ENCODE peak calls at places on chromosomes 16 and 17, in four cellular contexts. One of them, this sample, is unnamed. For H3K4me1, the result is how much of the 10 kb centered on the place peaks cover.

GRCh38 chr16:27795992-27796614 is 246.2 kb downstream of the KATNIP start:
- DNase-seq in H1: peak
- DNase-seq in GM12878: no peak
- DNase-seq in NT2/D1: peak
- DNase-seq in this sample: peak

GRCh38 chr17:57294629-57295501 is 38.5 kb downstream of the MSI2 start:
- DNase-seq in H1: no peak
- DNase-seq in NT2/D1: no peak
- DNase-seq in GM12878: no peak
- DNase-seq in this sample: peak

GRCh38 chr16:11570258-11570657 is 16.5 kb downstream of the LITAF start:
- DNase-seq in GM12878: no peak
- DNase-seq in H1: no peak
- DNase-seq in NT2/D1: no peak
- DNase-seq in this sample: no peak

GRCh38 chr17:22443061-22443460 is 750.7 kb downstream of the KCNJ18 start:
- DNase-seq in NT2/D1: no peak
- DNase-seq in H1: no peak
- DNase-seq in GM12878: no peak
- DNase-seq in this sample: no peak

GRCh38 chr17:44652727-44653126 is 3.5 kb upstream of the MEIOC start:
- DNase-seq in GM12878: no peak
- DNase-seq in H1: no peak
- DNase-seq in NT2/D1: no peak
- DNase-seq in this sample: no peak

GRCh38 chr16:88298166-88298881 is 84.4 kb upstream of the ZNF469 start:
- DNase-seq in GM12878: no peak
- DNase-seq in NT2/D1: no peak
- DNase-seq in H1: no peak
- DNase-seq in this sample: no peak

GRCh38 chr16:85048921-85049562 is 21.4 kb downstream of the KIAA0513 start:
- DNase-seq in NT2/D1: no peak
- DNase-seq in GM12878: no peak
- DNase-seq in H1: no peak
- DNase-seq in this sample: no peak

GRCh38 chr16:54398986-54399385 is 112.4 kb upstream of the IRX3 start:
- DNase-seq in H1: no peak
- DNase-seq in NT2/D1: no peak
- DNase-seq in GM12878: no peak
- DNase-seq in this sample: no peak

GRCh38 chr16:81668243-81669097 is 110.6 kb upstream of the PLCG2 start:
- DNase-seq in H1: no peak
- DNase-seq in GM12878: no peak
- DNase-seq in NT2/D1: no peak
- DNase-seq in this sample: no peak

GRCh38 chr16:14539631-14540030 is 90.4 kb downstream of the PARN start:
- DNase-seq in NT2/D1: no peak
- DNase-seq in H1: no peak
- DNase-seq in GM12878: no peak
- DNase-seq in this sample: no peak

GRCh38 chr16:71711789-71712188 is 12.7 kb downstream of the PHLPP2 start:
- DNase-seq in NT2/D1: no peak
- DNase-seq in H1: no peak
- DNase-seq in GM12878: no peak
- DNase-seq in this sample: no peak

GRCh38 chr17:50425001-50425681 is 877 bp upstream of the ACSF2 start:
- DNase-seq in H1: no peak
- DNase-seq in NT2/D1: no peak
- DNase-seq in GM12878: no peak
- DNase-seq in this sample: no peak
- H3K4me1 ChIP-seq in H1: under half
- H3K4me1 ChIP-seq in NT2/D1: under half
- H3K4me1 ChIP-seq in GM12878: under half
- H3K4me1 ChIP-seq in this sample: half or more

DNA sequence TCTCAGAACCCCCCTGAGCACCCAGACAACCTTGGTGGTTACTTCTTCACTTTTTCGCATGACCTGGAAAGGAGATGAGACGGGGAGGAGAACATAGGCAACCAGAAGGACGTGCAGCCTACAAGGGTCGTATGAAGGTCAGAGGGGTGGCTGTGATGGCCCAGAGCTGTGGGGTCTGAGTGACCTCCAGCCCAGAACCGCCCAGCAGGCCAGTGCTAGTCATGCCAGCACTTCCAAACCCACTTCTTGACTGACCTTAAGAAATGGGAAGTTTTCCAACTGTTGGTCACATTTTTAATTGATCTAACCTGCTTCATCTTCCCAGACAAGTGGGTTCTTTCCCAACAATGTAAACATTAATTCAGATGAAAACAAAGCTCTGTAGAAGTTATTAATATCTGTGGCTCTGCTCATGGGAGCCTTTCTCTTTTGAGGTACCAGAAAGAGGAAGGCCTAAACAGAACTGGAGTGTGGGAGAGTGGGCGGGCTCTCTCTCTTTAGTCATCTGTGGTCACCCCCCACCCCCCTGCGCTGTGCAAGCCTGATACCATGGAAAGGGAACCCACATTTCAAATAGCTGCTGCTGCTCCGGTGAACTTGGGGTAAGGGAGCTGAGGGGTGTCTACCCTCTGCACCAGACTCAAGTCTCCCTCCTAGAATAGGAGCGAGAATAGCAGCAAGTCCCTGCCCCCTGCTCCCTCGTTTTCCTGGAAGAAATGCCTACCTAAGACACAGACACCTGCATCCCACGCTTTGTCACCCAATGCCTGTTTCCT is 101.6 kb downstream of the RAB11FIP4 start:
- DNase-seq in GM12878: peak
- DNase-seq in H1: no peak
- DNase-seq in NT2/D1: no peak
- DNase-seq in this sample: no peak
- TF ChIP-seq SUZ12 in GM12878: no peak
- TF ChIP-seq SUZ12 in H1: no peak
- TF ChIP-seq SUZ12 in NT2/D1: no peak
- TF ChIP-seq SUZ12 in this sample: no peak

GRCh38 chr16:17351471-17352045 is 119.2 kb downstream of the XYLT1 start:
- DNase-seq in NT2/D1: no peak
- DNase-seq in H1: no peak
- DNase-seq in GM12878: no peak
- DNase-seq in this sample: no peak

GRCh38 chr16:17347624-17348023 is 123.1 kb downstream of the XYLT1 start:
- DNase-seq in H1: no peak
- DNase-seq in GM12878: no peak
- DNase-seq in NT2/D1: no peak
- DNase-seq in this sample: no peak

GRCh38 chr16:17348826-17349225 is 121.9 kb downstream of the XYLT1 start:
- DNase-seq in GM12878: no peak
- DNase-seq in NT2/D1: no peak
- DNase-seq in H1: no peak
- DNase-seq in this sample: no peak

GRCh38 chr16:17348042-17348783 is 122.5 kb downstream of the XYLT1 start:
- DNase-seq in H1: no peak
- DNase-seq in GM12878: no peak
- DNase-seq in NT2/D1: no peak
- DNase-seq in this sample: no peak

GRCh38 chr16:17350212-17350611 is 120.5 kb downstream of the XYLT1 start:
- DNase-seq in H1: no peak
- DNase-seq in GM12878: no peak
- DNase-seq in NT2/D1: no peak
- DNase-seq in this sample: no peak
- H3K4me1 ChIP-seq in H1: under half
- H3K4me1 ChIP-seq in GM12878: under half
- H3K4me1 ChIP-seq in NT2/D1: under half
- H3K4me1 ChIP-seq in this sample: under half

GRCh38 chr16:30958164-30959083 is 870 bp downstream of the SETD1A start:
- DNase-seq in NT2/D1: no peak
- DNase-seq in GM12878: no peak
- DNase-seq in H1: peak
- DNase-seq in this sample: peak
- TF ChIP-seq SUZ12 in NT2/D1: no peak
- TF ChIP-seq SUZ12 in GM12878: no peak
- TF ChIP-seq SUZ12 in H1: no peak
- TF ChIP-seq SUZ12 in this sample: no peak

GRCh38 chr16:50007744-50008143 is 17.3 kb upstream of the CNEP1R1 start:
- DNase-seq in GM12878: no peak
- DNase-seq in NT2/D1: no peak
- DNase-seq in H1: no peak
- DNase-seq in this sample: no peak
- H3K4me1 ChIP-seq in GM12878: under half
- H3K4me1 ChIP-seq in NT2/D1: under half
- H3K4me1 ChIP-seq in H1: under half
- H3K4me1 ChIP-seq in this sample: under half

DNA sequence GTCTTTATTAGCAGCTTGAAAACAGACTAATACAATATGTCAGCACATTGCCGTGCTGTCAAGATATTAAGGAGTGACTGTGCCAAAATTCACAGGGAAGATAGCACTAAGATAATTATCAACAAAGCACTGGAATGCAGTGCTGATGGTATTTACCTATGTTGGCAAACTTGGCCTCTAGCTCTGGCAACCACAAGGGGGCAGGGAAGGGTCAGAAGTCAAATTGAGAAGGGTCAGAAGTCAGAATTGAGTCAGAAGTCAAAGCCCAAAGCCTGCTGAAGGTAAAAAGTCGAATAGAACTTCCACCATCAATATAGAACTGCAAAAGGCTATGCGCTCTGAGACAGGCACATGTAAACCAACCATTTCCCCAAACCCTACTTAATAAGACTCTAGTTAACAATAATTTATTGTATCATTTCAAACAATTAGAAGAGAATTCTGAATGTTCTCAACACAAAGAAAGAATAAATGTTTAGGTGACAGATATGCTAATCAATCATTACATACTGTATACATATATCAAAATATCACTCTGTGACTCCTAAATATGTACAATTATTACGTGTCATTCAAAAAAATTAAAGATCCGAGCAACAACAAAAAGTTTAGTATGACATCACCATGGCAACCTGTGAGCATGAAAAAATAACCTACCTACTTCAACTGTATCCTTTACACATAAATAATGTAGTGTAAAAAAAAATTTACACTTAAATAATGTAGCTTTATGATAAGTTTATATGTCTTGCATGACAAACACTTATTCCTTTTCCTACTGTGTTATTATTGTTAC is 916.1 kb downstream of the KCNJ2 start:
- DNase-seq in NT2/D1: peak
- DNase-seq in H1: peak
- DNase-seq in GM12878: no peak
- DNase-seq in this sample: peak
- TF ChIP-seq SUZ12 in NT2/D1: no peak
- TF ChIP-seq SUZ12 in H1: no peak
- TF ChIP-seq SUZ12 in GM12878: no peak
- TF ChIP-seq SUZ12 in this sample: no peak